ENCODE peak calls at places on chromosomes 16 and 17, in four cellular contexts. One of them, this sample, is unnamed.
A peak's percentile ranks its signal among the peaks of the same experiment; 100 is the strongest.

GRCh38 chr16:74309789-74310781 is 13.5 kb downstream of the PSMD7 start:
- DNase-seq in CD8-positive, alpha-beta T cell: no peak
- DNase-seq in HFF-Myc: peak; percentile 41
- DNase-seq in A549: peak; percentile 65
- DNase-seq in this sample: no peak

GRCh38 chr16:15041260-15042011 is 14.4 kb downstream of the NTAN1 start:
- DNase-seq in A549: no peak
- DNase-seq in CD8-positive, alpha-beta T cell: no peak
- DNase-seq in HFF-Myc: no peak
- DNase-seq in this sample: no peak

GRCh38 chr17:39618956-39619785 is 7.6 kb upstream of the PPP1R1B start:
- DNase-seq in A549: no peak
- DNase-seq in HFF-Myc: no peak
- DNase-seq in CD8-positive, alpha-beta T cell: no peak
- DNase-seq in this sample: no peak

GRCh38 chr16:11843861-11844260 is 7.5 kb downstream of the RSL1D1 start:
- DNase-seq in A549: no peak
- DNase-seq in HFF-Myc: no peak
- DNase-seq in CD8-positive, alpha-beta T cell: no peak
- DNase-seq in this sample: no peak

GRCh38 chr16:67372664-67373063 is 20.6 kb downstream of the TPPP3 start:
- DNase-seq in HFF-Myc: peak; percentile 17
- DNase-seq in CD8-positive, alpha-beta T cell: no peak
- DNase-seq in A549: peak; percentile 41
- DNase-seq in this sample: no peak

GRCh38 chr17:27628376-27628775 is 2.6 kb upstream of the LGALS9 start:
- DNase-seq in CD8-positive, alpha-beta T cell: no peak
- DNase-seq in A549: no peak
- DNase-seq in HFF-Myc: no peak
- DNase-seq in this sample: no peak

GRCh38 chr17:49437696-49438438 is 23.2 kb upstream of the PHB1 start:
- DNase-seq in A549: no peak
- DNase-seq in CD8-positive, alpha-beta T cell: no peak
- DNase-seq in HFF-Myc: no peak
- DNase-seq in this sample: no peak

GRCh38 chr17:51298508-51299371 is 38.4 kb downstream of the UTP18 start:
- DNase-seq in HFF-Myc: no peak
- DNase-seq in A549: peak; percentile 67
- DNase-seq in CD8-positive, alpha-beta T cell: no peak
- DNase-seq in this sample: peak; percentile 16

GRCh38 chr17:30211371-30211770 is 24.1 kb downstream of the SLC6A4 start:
- DNase-seq in A549: no peak
- DNase-seq in HFF-Myc: no peak
- DNase-seq in CD8-positive, alpha-beta T cell: no peak
- DNase-seq in this sample: no peak

GRCh38 chr16:10080031-10080772 is 102.0 kb downstream of the GRIN2A start:
- DNase-seq in HFF-Myc: no peak
- DNase-seq in A549: no peak
- DNase-seq in CD8-positive, alpha-beta T cell: no peak
- DNase-seq in this sample: no peak

GRCh38 chr16:20001856-20002707 is 71.6 kb downstream of the GPR139 start:
- DNase-seq in A549: no peak
- DNase-seq in CD8-positive, alpha-beta T cell: no peak
- DNase-seq in HFF-Myc: no peak
- DNase-seq in this sample: no peak

GRCh38 chr16:76970087-76970744 is 220.8 kb upstream of the MON1B start:
- DNase-seq in A549: peak; percentile 83
- DNase-seq in CD8-positive, alpha-beta T cell: no peak
- DNase-seq in HFF-Myc: no peak
- DNase-seq in this sample: no peak

GRCh38 chr16:78292726-78293380 is 193.4 kb downstream of the WWOX start:
- DNase-seq in CD8-positive, alpha-beta T cell: no peak
- DNase-seq in A549: no peak
- DNase-seq in HFF-Myc: no peak
- DNase-seq in this sample: peak; percentile 89

GRCh38 chr17:30345089-30345433 is 11.2 kb upstream of the TMIGD1 start:
- DNase-seq in A549: no peak
- DNase-seq in HFF-Myc: no peak
- DNase-seq in CD8-positive, alpha-beta T cell: no peak
- DNase-seq in this sample: no peak

GRCh38 chr16:74936902-74937560 is 47.9 kb downstream of the WDR59 start:
- DNase-seq in HFF-Myc: no peak
- DNase-seq in CD8-positive, alpha-beta T cell: no peak
- DNase-seq in A549: peak; percentile 15
- DNase-seq in this sample: no peak

GRCh38 chr16:30658731-30659506 is 688 bp downstream of the FBRS start:
- DNase-seq in CD8-positive, alpha-beta T cell: peak; percentile 97
- DNase-seq in HFF-Myc: peak; percentile 83
- DNase-seq in A549: peak; percentile 99
- DNase-seq in this sample: peak; percentile 78

GRCh38 chr17:48484850-48485249 is 46.0 kb downstream of the HOXB1 start:
- DNase-seq in CD8-positive, alpha-beta T cell: no peak
- DNase-seq in HFF-Myc: no peak
- DNase-seq in A549: peak; percentile 45
- DNase-seq in this sample: peak; percentile 72

GRCh38 chr16:66660422-66661209 is 35.9 kb downstream of the CMTM4 start:
- DNase-seq in CD8-positive, alpha-beta T cell: no peak
- DNase-seq in A549: peak; percentile 84
- DNase-seq in HFF-Myc: peak; percentile 71
- DNase-seq in this sample: peak; percentile 91

GRCh38 chr16:85169333-85170065 is 57.2 kb upstream of the CIBAR2 start:
- DNase-seq in A549: no peak
- DNase-seq in HFF-Myc: no peak
- DNase-seq in CD8-positive, alpha-beta T cell: peak; percentile 12
- DNase-seq in this sample: no peak

GRCh38 chr17:50562266-50563094 is 2.0 kb downstream of the CACNA1G start:
- DNase-seq in CD8-positive, alpha-beta T cell: peak; percentile 45
- DNase-seq in HFF-Myc: no peak
- DNase-seq in A549: no peak
- DNase-seq in this sample: no peak

GRCh38 chr16:87350681-87351319 is 32.8 kb downstream of the FBXO31 start:
- DNase-seq in A549: no peak
- DNase-seq in CD8-positive, alpha-beta T cell: no peak
- DNase-seq in HFF-Myc: peak; percentile 48
- DNase-seq in this sample: no peak

GRCh38 chr17:48478224-48479013 is 48.4 kb upstream of the SKAP1 start:
- DNase-seq in HFF-Myc: no peak
- DNase-seq in CD8-positive, alpha-beta T cell: peak; percentile 37
- DNase-seq in A549: no peak
- DNase-seq in this sample: no peak

GRCh38 chr16:27899736-27900135 is 163.8 kb downstream of the GSG1L start:
- DNase-seq in A549: no peak
- DNase-seq in CD8-positive, alpha-beta T cell: no peak
- DNase-seq in HFF-Myc: no peak
- DNase-seq in this sample: no peak

GRCh38 chr17:3738562-3739295 is 15.0 kb downstream of the HASPIN start:
- DNase-seq in A549: no peak
- DNase-seq in HFF-Myc: no peak
- DNase-seq in CD8-positive, alpha-beta T cell: peak; percentile 83
- DNase-seq in this sample: peak; percentile 20

GRCh38 chr17:30217054-30217453 is 18.4 kb downstream of the SLC6A4 start:
- DNase-seq in HFF-Myc: no peak
- DNase-seq in CD8-positive, alpha-beta T cell: no peak
- DNase-seq in A549: no peak
- DNase-seq in this sample: no peak

GRCh38 chr16:50024207-50024606 is 818 bp upstream of the CNEP1R1 start:
- DNase-seq in HFF-Myc: no peak
- DNase-seq in CD8-positive, alpha-beta T cell: no peak
- DNase-seq in A549: no peak
- DNase-seq in this sample: no peak

GRCh38 chr17:46795379-46795952 is 23.0 kb downstream of the WNT3 start:
- DNase-seq in HFF-Myc: no peak
- DNase-seq in A549: peak; percentile 67
- DNase-seq in CD8-positive, alpha-beta T cell: no peak
- DNase-seq in this sample: no peak

GRCh38 chr17:55870044-55870443 is 119.2 kb downstream of the PCTP start:
- DNase-seq in HFF-Myc: no peak
- DNase-seq in A549: no peak
- DNase-seq in CD8-positive, alpha-beta T cell: no peak
- DNase-seq in this sample: no peak

GRCh38 chr17:75737133-75737962 is 16.1 kb downstream of the ITGB4 start:
- DNase-seq in HFF-Myc: no peak
- DNase-seq in A549: no peak
- DNase-seq in CD8-positive, alpha-beta T cell: no peak
- DNase-seq in this sample: no peak
- H3K4me3 ChIP-seq in HFF-Myc: no peak overlapping the region
- H3K4me3 ChIP-seq in A549: no peak overlapping the region
- H3K4me3 ChIP-seq in CD8-positive, alpha-beta T cell: no peak overlapping the region
- H3K4me3 ChIP-seq in this sample: no peak overlapping the region

GRCh38 chr17:28973414-28973813 is 22.1 kb upstream of the PHF12 start:
- DNase-seq in HFF-Myc: no peak
- DNase-seq in CD8-positive, alpha-beta T cell: no peak
- DNase-seq in A549: no peak
- DNase-seq in this sample: no peak
- TF ChIP-seq CTCF in HFF-Myc: no peak
- TF ChIP-seq CTCF in CD8-positive, alpha-beta T cell: no peak
- TF ChIP-seq CTCF in A549: no peak
- TF ChIP-seq CTCF in this sample: no peak

GRCh38 chr17:416293-417206 is 63.9 kb upstream of the RPH3AL start:
- DNase-seq in A549: no peak
- DNase-seq in CD8-positive, alpha-beta T cell: no peak
- DNase-seq in HFF-Myc: no peak
- DNase-seq in this sample: peak; percentile 44
- H3K4me3 ChIP-seq in A549: no peak overlapping the region
- H3K4me3 ChIP-seq in CD8-positive, alpha-beta T cell: peak overlapping the region; percentile 48
- H3K4me3 ChIP-seq in HFF-Myc: no peak overlapping the region
- H3K4me3 ChIP-seq in this sample: peak overlapping the region; percentile 8

GRCh38 chr17:45190503-45191282 is 29.0 kb downstream of the HEXIM2 start:
- DNase-seq in HFF-Myc: no peak
- DNase-seq in A549: no peak
- DNase-seq in CD8-positive, alpha-beta T cell: no peak
- DNase-seq in this sample: no peak
- TF ChIP-seq CTCF in HFF-Myc: no peak
- TF ChIP-seq CTCF in A549: no peak
- TF ChIP-seq CTCF in CD8-positive, alpha-beta T cell: no peak
- TF ChIP-seq CTCF in this sample: no peak

GRCh38 chr17:42924891-42925290 is 24.3 kb downstream of the G6PC1 start:
- DNase-seq in A549: no peak
- DNase-seq in CD8-positive, alpha-beta T cell: no peak
- DNase-seq in HFF-Myc: no peak
- DNase-seq in this sample: no peak

GRCh38 chr17:42929497-42929844 is 28.9 kb downstream of the G6PC1 start:
- DNase-seq in HFF-Myc: no peak
- DNase-seq in CD8-positive, alpha-beta T cell: no peak
- DNase-seq in A549: no peak
- DNase-seq in this sample: no peak

GRCh38 chr17:42928714-42929496 is 28.3 kb downstream of the G6PC1 start:
- DNase-seq in A549: peak; percentile 93
- DNase-seq in HFF-Myc: peak; percentile 48
- DNase-seq in CD8-positive, alpha-beta T cell: no peak
- DNase-seq in this sample: peak; percentile 76
- H3K4me3 ChIP-seq in A549: no peak overlapping the region
- H3K4me3 ChIP-seq in HFF-Myc: no peak overlapping the region
- H3K4me3 ChIP-seq in CD8-positive, alpha-beta T cell: no peak overlapping the region
- H3K4me3 ChIP-seq in this sample: no peak overlapping the region

DNA sequence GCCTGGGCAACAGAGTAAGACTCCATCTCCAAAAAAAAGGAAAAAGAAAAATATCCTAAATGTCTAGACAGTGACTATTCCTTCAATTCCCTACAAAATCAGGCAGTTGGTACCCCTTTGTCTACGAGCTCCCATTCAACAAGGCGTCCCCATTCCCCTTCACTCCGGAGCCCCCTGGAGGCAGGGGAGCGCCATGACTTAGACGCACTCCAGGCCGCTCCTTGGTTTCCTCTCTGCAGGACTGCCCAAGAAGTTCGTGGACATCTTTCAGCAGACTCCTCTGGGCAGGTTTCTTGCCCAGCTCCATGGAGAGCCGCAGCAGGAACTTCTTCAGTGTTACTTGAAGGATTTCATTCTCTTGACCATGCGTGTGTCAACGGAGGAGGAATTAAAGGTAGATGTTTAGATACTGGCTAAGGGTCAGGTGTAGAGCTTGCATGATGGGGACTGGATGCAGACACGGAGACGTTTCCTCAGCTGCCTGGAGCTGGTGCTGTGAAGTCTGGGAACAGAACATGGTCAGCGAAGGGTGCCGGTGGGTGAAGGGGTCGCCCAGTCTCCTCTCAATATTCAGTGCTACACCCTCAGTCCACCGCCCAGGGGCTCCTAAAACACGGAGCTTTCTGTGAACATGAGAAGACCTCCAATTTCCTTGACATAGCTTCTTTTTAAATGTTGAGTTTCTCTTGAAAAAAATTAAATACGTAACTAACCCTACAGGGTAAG is 53.3 kb upstream of the ENDOV start:
- DNase-seq in CD8-positive, alpha-beta T cell: no peak
- DNase-seq in A549: peak; percentile 52
- DNase-seq in HFF-Myc: no peak
- DNase-seq in this sample: no peak
- TF ChIP-seq CTCF in CD8-positive, alpha-beta T cell: peak; percentile 18
- TF ChIP-seq CTCF in A549: peak; percentile 5
- TF ChIP-seq CTCF in HFF-Myc: peak; percentile 39
- TF ChIP-seq CTCF in this sample: peak; percentile 49

This sample was measured in epithelial cell of proximal tubule.